ENCODE peak calls at places on chromosomes 12 and 14, in six cellular contexts. L is HL-60, U is AG09319, J is neural crest cell, A is PC-3, H is CD14-positive monocyte. O is an unnamed sample.

GRCh38 chr12:71164877-71165197 is 7.0 kb upstream of the TSPAN8 start:
- DNase-seq in L (no peak), U (no peak), J (no peak), A (peak), H (no peak), O (no peak)

GRCh38 chr12:131642771-131643170 is 68.1 kb upstream of the SFSWAP start:
- DNase-seq in L (no peak), U (no peak), J (no peak), A (no peak), H (no peak), O (no peak)

GRCh38 chr12:2058837-2059236 is 6.0 kb downstream of the CACNA1C start:
- DNase-seq in L (no peak), U (no peak), J (no peak), A (no peak), H (no peak), O (no peak)

GRCh38 chr12:7122876-7123769 is 5.6 kb downstream of the RBP5 start:
- DNase-seq in L (no peak), U (no peak), J (no peak), A (no peak), H (no peak), O (no peak)

GRCh38 chr14:33556382-33557121 is 394.3 kb downstream of the EGLN3 start:
- DNase-seq in L (no peak), U (no peak), J (no peak), A (peak), H (no peak), O (no peak)

GRCh38 chr14:75202671-75203070 is 26.3 kb upstream of the TMED10 start:
- DNase-seq in L (no peak), U (no peak), J (no peak), A (no peak), H (no peak), O (no peak)

GRCh38 chr12:27428466-27428865 is 18.1 kb upstream of the SMCO2 start:
- DNase-seq in L (no peak), U (no peak), J (no peak), A (no peak), H (no peak), O (no peak)

GRCh38 chr14:55752580-55753365 is 172.8 kb downstream of the KTN1 start:
- DNase-seq in L (no peak), U (peak), J (no peak), A (peak), H (no peak), O (no peak)

GRCh38 chr12:92191061-92191460 is 45.4 kb upstream of the BTG1 start:
- DNase-seq in L (no peak), U (no peak), J (no peak), A (no peak), H (no peak), O (no peak)

GRCh38 chr14:85531141-85531593 is 1.2 kb downstream of the FLRT2 start:
- DNase-seq in L (no peak), U (peak), J (peak), A (no peak), H (no peak), O (peak)

GRCh38 chr12:70367268-70368141 is 1.4 kb downstream of the KCNMB4 start:
- DNase-seq in L (no peak), U (no peak), J (no peak), A (no peak), H (no peak), O (no peak)

GRCh38 chr14:101817511-101818001 is 56.0 kb downstream of the PPP2R5C start:
- DNase-seq in L (no peak), U (no peak), J (no peak), A (no peak), H (no peak), O (no peak)

GRCh38 chr14:103880334-103880985 is 33.1 kb upstream of the PPP1R13B start:
- DNase-seq in L (no peak), U (peak), J (no peak), A (peak), H (no peak), O (no peak)

GRCh38 chr14:33755358-33755757 is 195.5 kb downstream of the EGLN3 start:
- DNase-seq in L (no peak), U (no peak), J (no peak), A (peak), H (no peak), O (no peak)

GRCh38 chr12:112303004-112303403 is 79.2 kb downstream of the HECTD4 start:
- DNase-seq in L (no peak), U (peak), J (no peak), A (peak), H (no peak), O (peak)

GRCh38 chr14:99475179-99475578 is 5.5 kb downstream of the SETD3 start:
- DNase-seq in L (no peak), U (no peak), J (no peak), A (no peak), H (no peak), O (no peak)

GRCh38 chr14:43729149-43729548 is 777.9 kb downstream of the FSCB start:
- DNase-seq in L (no peak), U (no peak), J (no peak), A (no peak), H (no peak), O (no peak)

GRCh38 chr12:112473056-112473455 is 54.3 kb downstream of the PTPN11 start:
- DNase-seq in L (no peak), U (no peak), J (no peak), A (peak), H (no peak), O (no peak)

GRCh38 chr14:64620910-64621309 is 71.1 kb downstream of the PPP1R36 start:
- DNase-seq in L (no peak), U (no peak), J (no peak), A (peak), H (no peak), O (no peak)

GRCh38 chr12:65449400-65449799 is 170.9 kb downstream of the MSRB3 start:
- DNase-seq in L (no peak), U (no peak), J (no peak), A (peak), H (no peak), O (no peak)

GRCh38 chr14:32623300-32624093 is 294.4 kb downstream of the AKAP6 start:
- DNase-seq in L (no peak), U (no peak), J (no peak), A (peak), H (no peak), O (no peak)

GRCh38 chr14:58637391-58638230 is at the start of gene DACT1:
- DNase-seq in L (no peak), U (peak), J (peak), A (peak), H (no peak), O (peak)

GRCh38 chr12:56551070-56551469 is 29.4 kb downstream of the RBMS2 start:
- DNase-seq in L (no peak), U (no peak), J (no peak), A (no peak), H (no peak), O (no peak)

GRCh38 chr12:103546959-103547358 is 40.1 kb upstream of the STAB2 start:
- DNase-seq in L (no peak), U (no peak), J (no peak), A (peak), H (no peak), O (no peak)

GRCh38 chr14:102392506-102392905 is 29.8 kb downstream of the TECPR2 start:
- DNase-seq in L (no peak), U (no peak), J (no peak), A (no peak), H (no peak), O (no peak)

GRCh38 chr12:104257913-104258472 is 42.4 kb downstream of the TXNRD1 start:
- DNase-seq in L (no peak), U (no peak), J (no peak), A (no peak), H (no peak), O (no peak)

GRCh38 chr14:80491131-80491530 is 279.8 kb upstream of the DIO2 start:
- DNase-seq in L (no peak), U (peak), J (no peak), A (no peak), H (no peak), O (no peak)

GRCh38 chr12:127485528-127485927 is 781.4 kb upstream of the TMEM132C start:
- DNase-seq in L (no peak), U (peak), J (no peak), A (peak), H (no peak), O (no peak)

GRCh38 chr12:108839890-108840230 is 17.5 kb downstream of the SSH1 start:
- DNase-seq in L (no peak), U (no peak), J (no peak), A (no peak), H (no peak), O (no peak)

GRCh38 chr14:22143360-22143759 is 445.7 kb downstream of the DAD1 start:
- DNase-seq in L (no peak), U (no peak), J (no peak), A (peak), H (no peak), O (no peak)

GRCh38 chr12:92778525-92778924 is 75.7 kb downstream of the PLEKHG7 start:
- DNase-seq in L (no peak), U (no peak), J (no peak), A (no peak), H (no peak), O (no peak)

GRCh38 chr14:59187802-59188460 is 536 bp upstream of the DAAM1 start:
- DNase-seq in L (no peak), U (no peak), J (peak), A (peak), H (peak), O (no peak)

GRCh38 chr14:68966872-68967301 is 12.2 kb downstream of the ACTN1 start:
- DNase-seq in L (no peak), U (no peak), J (no peak), A (no peak), H (no peak), O (no peak)

GRCh38 chr12:133233006-133233405 is 2.7 kb downstream of the ANHX start:
- DNase-seq in L (no peak), U (no peak), J (no peak), A (no peak), H (no peak), O (peak)

GRCh38 chr14:64695071-64695470 is 9.2 kb upstream of the PLEKHG3 start:
- DNase-seq in L (no peak), U (no peak), J (no peak), A (peak), H (no peak), O (no peak)

GRCh38 chr12:26732010-26732908 is 100.7 kb downstream of the ITPR2 start:
- DNase-seq in L (peak), U (no peak), J (no peak), A (no peak), H (no peak), O (no peak)

GRCh38 chr12:112121780-112122565 is 3.4 kb upstream of the TRAFD1 start:
- DNase-seq in L (no peak), U (peak), J (no peak), A (peak), H (no peak), O (no peak)

GRCh38 chr14:21093769-21094681 is 4.4 kb downstream of the ZNF219 start:
- DNase-seq in L (no peak), U (no peak), J (peak), A (no peak), H (no peak), O (no peak)

GRCh38 chr14:29521526-29522137 is 406.0 kb downstream of the PRKD1 start:
- DNase-seq in L (no peak), U (no peak), J (no peak), A (peak), H (no peak), O (no peak)
- TF ChIP-seq CTCF in L (peak), U (peak), J (peak), A (peak), H (no peak), O (no peak)

DNA sequence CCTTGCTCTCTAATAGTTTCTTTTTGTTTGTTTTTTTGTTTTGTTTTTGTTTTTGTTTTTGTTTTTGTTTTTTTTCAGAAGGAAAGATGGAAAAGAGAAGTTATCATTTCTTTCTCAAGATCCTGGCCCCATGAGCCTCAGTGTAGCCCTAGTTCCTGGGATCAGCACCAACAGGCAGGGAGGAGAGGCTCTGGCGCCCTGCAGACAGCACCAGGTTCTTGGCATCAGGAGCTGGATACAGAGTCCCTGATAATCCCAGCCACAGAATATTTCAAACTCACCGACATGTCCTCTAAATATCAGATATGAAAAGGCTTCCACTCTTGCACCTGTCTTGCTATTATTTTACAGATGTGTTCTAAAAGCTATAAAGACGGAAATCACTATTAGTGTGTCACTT is 52.7 kb downstream of the FOXN3 start:
- DNase-seq in L (no peak), U (no peak), J (no peak), A (no peak), H (no peak), O (no peak)
- TF ChIP-seq CTCF in L (no peak), U (no peak), J (no peak), A (no peak), H (no peak), O (no peak)

GRCh38 chr12:51819851-51820720 is 28.4 kb downstream of the FIGNL2 start:
- DNase-seq in L (no peak), U (no peak), J (no peak), A (no peak), H (no peak), O (no peak)

GRCh38 chr12:51822261-51822616 is 26.3 kb downstream of the FIGNL2 start:
- DNase-seq in L (no peak), U (no peak), J (no peak), A (no peak), H (no peak), O (no peak)

GRCh38 chr12:51822956-51823355 is 25.6 kb downstream of the FIGNL2 start:
- DNase-seq in L (no peak), U (no peak), J (no peak), A (no peak), H (no peak), O (no peak)

GRCh38 chr12:51821423-51822260 is 26.9 kb downstream of the FIGNL2 start:
- DNase-seq in L (no peak), U (no peak), J (no peak), A (no peak), H (no peak), O (no peak)

DNA sequence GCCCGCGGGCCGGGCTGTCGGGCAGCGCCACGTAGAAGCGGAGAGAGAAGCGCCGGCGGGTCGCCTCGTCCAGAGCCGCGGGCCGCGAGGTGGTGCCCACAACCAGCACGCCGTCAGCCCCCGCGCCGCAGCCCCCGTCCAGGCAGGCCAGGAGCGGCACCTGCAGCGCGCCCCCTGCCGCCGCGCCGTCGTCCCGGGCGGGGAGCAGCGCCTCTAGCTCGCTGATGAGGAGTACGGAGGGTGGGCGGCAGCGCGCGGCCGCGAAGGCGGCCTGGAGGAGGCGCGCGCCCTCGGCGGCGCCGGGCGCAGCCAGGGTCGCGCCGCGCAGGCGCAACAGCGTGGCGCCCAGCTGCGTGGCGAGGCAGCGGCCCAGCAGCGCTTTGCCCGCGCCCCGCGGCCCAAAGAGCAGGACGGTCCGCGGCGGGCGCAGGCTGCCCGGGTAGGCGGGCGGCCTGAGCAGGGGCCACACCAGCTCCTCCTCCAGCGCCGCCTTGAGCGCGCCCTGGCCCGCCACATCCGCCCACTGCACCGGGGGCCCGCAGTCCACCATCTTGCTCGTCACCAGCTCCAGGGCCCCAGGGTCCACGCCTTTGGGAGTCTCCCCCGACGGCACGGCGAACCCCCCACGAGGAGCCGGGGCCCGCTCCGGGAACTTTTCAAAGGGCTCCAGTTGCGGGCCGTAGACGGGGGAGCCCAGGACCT is 27.6 kb downstream of the FIGNL2 start:
- DNase-seq in L (peak), U (peak), J (peak), A (peak), H (no peak), O (peak)
- TF ChIP-seq CTCF in L (no peak), U (peak), J (peak), A (peak), H (peak), O (peak)

GRCh38 chr14:72024504-72024903 is 92.3 kb downstream of the RGS6 start:
- DNase-seq in L (no peak), U (no peak), J (no peak), A (no peak), H (no peak), O (no peak)

GRCh38 chr14:72023128-72024042 is 91.2 kb downstream of the RGS6 start:
- DNase-seq in L (no peak), U (no peak), J (no peak), A (peak), H (no peak), O (no peak)

GRCh38 chr14:72024043-72024407 is 91.8 kb downstream of the RGS6 start:
- DNase-seq in L (peak), U (no peak), J (no peak), A (peak), H (no peak), O (peak)
- TF ChIP-seq CTCF in L (peak), U (no peak), J (peak), A (peak), H (peak), O (peak)

DNA sequence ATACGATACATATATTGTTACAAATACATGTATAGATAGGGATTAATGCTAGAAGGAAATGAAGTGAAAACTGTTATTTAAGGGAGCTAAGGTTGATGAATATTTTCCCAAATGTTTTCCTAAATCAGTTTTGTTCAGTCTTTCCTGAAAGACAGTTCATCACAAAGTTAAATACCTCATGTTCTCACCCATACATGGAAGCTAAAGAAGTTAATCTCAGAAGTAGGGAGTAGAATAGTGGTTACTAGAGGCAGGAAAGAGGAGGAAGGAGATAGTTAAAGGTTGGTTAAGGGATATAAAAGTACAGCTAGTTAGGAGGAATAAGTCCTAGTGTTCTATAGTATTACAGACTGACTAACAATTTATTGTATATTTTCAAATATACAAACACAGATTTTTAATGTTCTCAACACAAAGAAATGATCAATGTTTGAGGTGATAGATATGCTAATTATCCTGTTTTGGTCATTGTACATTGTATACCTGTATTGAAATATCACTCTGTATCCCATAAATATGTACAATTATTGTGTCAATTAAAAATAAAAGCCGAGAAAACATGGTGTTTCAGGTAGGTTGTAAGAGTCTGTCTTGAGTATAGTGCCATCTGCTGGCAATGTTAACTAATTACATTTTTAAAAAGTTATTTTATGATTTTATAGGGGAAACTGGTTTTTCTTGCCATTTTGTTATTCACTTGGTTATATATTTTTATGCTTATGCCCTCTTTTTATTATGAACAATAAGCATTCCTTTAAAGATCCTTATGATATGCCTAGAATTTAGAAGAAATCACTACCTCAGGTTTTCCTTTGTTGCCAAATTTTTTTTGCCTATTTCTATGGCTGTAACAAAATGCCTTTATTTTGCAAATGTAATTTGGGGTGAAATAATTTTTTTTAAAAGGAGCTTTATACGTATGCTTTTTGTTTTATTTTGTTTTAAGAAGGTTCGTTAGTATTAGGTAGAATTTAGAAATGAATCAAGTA is 26.9 kb downstream of the ZDHHC17 start:
- DNase-seq in L (no peak), U (no peak), J (no peak), A (peak), H (no peak), O (peak)
- TF ChIP-seq CTCF in L (no peak), U (peak), J (peak), A (peak), H (peak), O (peak)

DNA sequence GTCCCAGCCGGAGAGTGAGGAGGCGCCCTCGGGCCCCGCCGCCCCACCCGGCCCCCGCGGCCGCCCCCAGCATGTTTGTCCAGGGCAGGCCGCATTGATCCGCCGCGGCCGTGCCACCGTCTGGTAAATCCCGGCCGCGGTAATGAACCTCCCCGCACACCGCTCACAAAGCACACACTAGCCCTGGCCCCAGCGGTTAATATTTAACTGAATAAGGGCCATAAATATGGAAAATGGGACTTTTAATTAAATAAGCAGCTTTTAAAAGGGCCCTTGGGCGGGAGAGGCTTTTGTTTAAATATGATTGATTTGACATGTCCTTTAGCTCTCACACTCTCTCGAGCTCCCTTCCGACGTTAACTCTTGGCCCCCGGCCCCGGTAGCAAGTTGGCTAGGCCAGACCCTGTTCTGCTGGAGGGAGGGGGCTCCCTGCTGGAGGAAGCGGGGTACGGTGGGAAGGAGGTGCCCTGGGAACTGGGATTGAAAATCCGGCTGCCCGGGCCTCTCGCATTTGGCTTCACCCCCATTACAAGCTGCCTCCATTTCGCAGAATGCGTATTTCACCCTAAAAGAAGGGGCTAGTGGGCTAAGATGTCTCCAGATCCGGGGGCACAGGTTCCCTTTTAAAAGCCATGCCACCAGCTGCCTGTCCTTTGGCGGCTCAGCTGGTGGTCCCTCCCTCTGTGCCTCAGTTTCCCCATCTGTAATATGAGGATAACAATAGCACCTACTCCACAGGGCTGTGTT is 199.8 kb downstream of the RBM19 start:
- DNase-seq in L (no peak), U (no peak), J (no peak), A (no peak), H (no peak), O (no peak)
- TF ChIP-seq CTCF in L (no peak), U (no peak), J (no peak), A (no peak), H (no peak), O (no peak)

GRCh38 chr14:50260511-50260910 is 29.1 kb upstream of the SOS2 start:
- DNase-seq in L (no peak), U (peak), J (no peak), A (peak), H (no peak), O (peak)
- TF ChIP-seq CTCF in L (peak), U (peak), J (peak), A (peak), H (peak), O (peak)